ENCODE peak calls at places on chromosomes 1 and 21, in seven cellular contexts. S is naive thymus-derived CD8-positive, alpha-beta T cell; I is lung microvascular endothelial cell; P is Kasumi-1; B is stimulated activated CD8-positive, alpha-beta memory T cell treated with anti-CD3 and anti-CD28 coated beads, Interleukin-2, amount 100 ng/mL, for 48 hours; V is HS-27A; E is retina. O is an unnamed sample.

GRCh38 chr1:8338526-8339202 is 20.8 kb downstream of the SLC45A1 start:
- DNase-seq in S (no peak), I (no peak), P (no peak), B (no peak), V (no peak), E (no peak), O (no peak)

GRCh38 chr21:42010507-42011493 is 640 bp upstream of the ZBTB21 start:
- DNase-seq in S (peak), I (peak), P (peak), B (peak), V (no peak), E (peak), O (no peak)

GRCh38 chr1:37691497-37692077 is 729 bp upstream of the CDCA8 start:
- DNase-seq in S (peak), I (peak), P (no peak), B (no peak), V (no peak), E (no peak), O (no peak)

GRCh38 chr1:168121314-168122029 is 15.3 kb downstream of the GPR161 start:
- DNase-seq in S (no peak), I (no peak), P (no peak), B (no peak), V (no peak), E (no peak), O (no peak)

GRCh38 chr1:7521803-7522202 is 249.3 kb upstream of the VAMP3 start:
- DNase-seq in S (no peak), I (peak), P (no peak), B (no peak), V (no peak), E (no peak), O (no peak)

GRCh38 chr1:15649937-15650336 is 32.7 kb downstream of the DDI2 start:
- DNase-seq in S (no peak), I (no peak), P (no peak), B (no peak), V (no peak), E (no peak), O (no peak)

GRCh38 chr1:46790702-46791101 is 8.1 kb upstream of the CYP4B1 start:
- DNase-seq in S (no peak), I (no peak), P (no peak), B (no peak), V (no peak), E (no peak), O (no peak)

GRCh38 chr1:29470087-29470787 is 233.9 kb downstream of the PTPRU start:
- DNase-seq in S (no peak), I (no peak), P (no peak), B (no peak), V (no peak), E (peak), O (no peak)

GRCh38 chr1:77465139-77465538 is 183.3 kb downstream of the AK5 start:
- DNase-seq in S (no peak), I (no peak), P (no peak), B (no peak), V (no peak), E (no peak), O (no peak)

GRCh38 chr1:177351361-177352108 is 180.8 kb downstream of the BRINP2 start:
- DNase-seq in S (no peak), I (peak), P (no peak), B (no peak), V (no peak), E (peak), O (no peak)

GRCh38 chr1:54991939-54992338 is 6.8 kb upstream of the BSND start:
- DNase-seq in S (no peak), I (no peak), P (no peak), B (no peak), V (no peak), E (no peak), O (no peak)

GRCh38 chr1:217327901-217328300 is 303.0 kb downstream of the GPATCH2 start:
- DNase-seq in S (no peak), I (no peak), P (no peak), B (no peak), V (no peak), E (no peak), O (no peak)

GRCh38 chr1:110210604-110211502 is 739 bp downstream of the KCNC4 start:
- DNase-seq in S (peak), I (peak), P (peak), B (no peak), V (no peak), E (peak), O (peak)

GRCh38 chr1:29686012-29686930 is 449.9 kb downstream of the PTPRU start:
- DNase-seq in S (peak), I (no peak), P (no peak), B (no peak), V (no peak), E (peak), O (no peak)

GRCh38 chr1:20194770-20195463 is 8.6 kb upstream of the PLA2G2C start:
- DNase-seq in S (peak), I (peak), P (peak), B (peak), V (no peak), E (no peak), O (peak)

GRCh38 chr1:221576268-221576667 is 165.6 kb downstream of the DUSP10 start:
- DNase-seq in S (no peak), I (peak), P (no peak), B (no peak), V (peak), E (no peak), O (no peak)

GRCh38 chr1:54952950-54953718 is 27.3 kb upstream of the TMEM61 start:
- DNase-seq in S (no peak), I (peak), P (no peak), B (no peak), V (no peak), E (no peak), O (no peak)